ENCODE peak calls at places on chromosome 20, in five cellular contexts. R is H1, Y is HEK293T, X is GM12878, M is HepG2. V is an unnamed sample.

GRCh38 chr20:23227976-23228375 is 122.6 kb upstream of the NXT1 start:
- DNase-seq in R (no peak), Y (no peak), X (no peak), M (peak), V (no peak)

GRCh38 chr20:61959301-61959700 is 106.4 kb downstream of the TAF4 start:
- DNase-seq in R (peak), Y (no peak), X (no peak), M (no peak), V (no peak)

GRCh38 chr20:19433371-19434316 is 221.2 kb downstream of the SLC24A3 start:
- DNase-seq in R (no peak), Y (no peak), X (no peak), M (no peak), V (no peak)

GRCh38 chr20:63518351-63518861 is 2.2 kb upstream of the PPDPF start:
- DNase-seq in R (peak), Y (no peak), X (no peak), M (no peak), V (no peak)

GRCh38 chr20:18404172-18404571 is 62.7 kb downstream of the DZANK1 start:
- DNase-seq in R (no peak), Y (no peak), X (no peak), M (no peak), V (no peak)

GRCh38 chr20:25984933-25985332 is 288.3 kb upstream of the ZNF337 start:
- DNase-seq in R (no peak), Y (no peak), X (no peak), M (no peak), V (no peak)

GRCh38 chr20:46031701-46032254 is 2.8 kb downstream of the SLC12A5 start:
- DNase-seq in R (peak), Y (peak), X (no peak), M (no peak), V (no peak)

GRCh38 chr20:33897313-33897912 is 86.3 kb downstream of the CHMP4B start:
- DNase-seq in R (no peak), Y (no peak), X (no peak), M (no peak), V (no peak)

GRCh38 chr20:46584508-46584907 is 34.1 kb upstream of the OCSTAMP start:
- DNase-seq in R (no peak), Y (no peak), X (no peak), M (peak), V (no peak)

GRCh38 chr20:9551808-9552550 is 37.6 kb downstream of the LAMP5 start:
- DNase-seq in R (no peak), Y (no peak), X (no peak), M (no peak), V (no peak)

GRCh38 chr20:44271915-44272663 is 25.0 kb downstream of the GDAP1L1 start:
- DNase-seq in R (peak), Y (peak), X (no peak), M (no peak), V (peak)

GRCh38 chr20:37407117-37407566 is 61.2 kb downstream of the SRC start:
- DNase-seq in R (no peak), Y (no peak), X (no peak), M (no peak), V (no peak)

GRCh38 chr20:25486377-25486776 is 78.9 kb downstream of the GINS1 start:
- DNase-seq in R (no peak), Y (no peak), X (no peak), M (no peak), V (no peak)

GRCh38 chr20:38827770-38828281 is 22.3 kb downstream of the PPP1R16B start:
- DNase-seq in R (no peak), Y (no peak), X (no peak), M (no peak), V (no peak)

GRCh38 chr20:23358923-23359572 is 2.9 kb upstream of the GZF1 start:
- DNase-seq in R (no peak), Y (no peak), X (no peak), M (peak), V (no peak)

GRCh38 chr20:36121981-36122930 is 32.3 kb upstream of the EPB41L1 start:
- DNase-seq in R (no peak), Y (no peak), X (no peak), M (no peak), V (no peak)

GRCh38 chr20:35870541-35871307 is 83.6 kb downstream of the SCAND1 start:
- DNase-seq in R (no peak), Y (no peak), X (no peak), M (no peak), V (no peak)

GRCh38 chr20:8678098-8678776 is 390.6 kb upstream of the PLCB4 start:
- DNase-seq in R (no peak), Y (no peak), X (no peak), M (no peak), V (no peak)

GRCh38 chr20:34062651-34063482 is 49.2 kb downstream of the EIF2S2 start:
- DNase-seq in R (no peak), Y (no peak), X (no peak), M (no peak), V (no peak)

GRCh38 chr20:49811825-49812462 is 684 bp upstream of the SLC9A8 start:
- DNase-seq in R (peak), Y (no peak), X (no peak), M (no peak), V (no peak)

GRCh38 chr20:34980543-34981213 is 25.0 kb downstream of the MYH7B start:
- DNase-seq in R (peak), Y (no peak), X (no peak), M (no peak), V (no peak)

GRCh38 chr20:63457737-63458136 is 14.7 kb downstream of the KCNQ2 start:
- DNase-seq in R (no peak), Y (no peak), X (no peak), M (no peak), V (no peak)

GRCh38 chr20:51093240-51093763 is 70.4 kb upstream of the KCNG1 start:
- DNase-seq in R (no peak), Y (no peak), X (no peak), M (no peak), V (no peak)

GRCh38 chr20:11891081-11891826 is 26.4 kb upstream of the BTBD3 start:
- DNase-seq in R (peak), Y (no peak), X (no peak), M (peak), V (no peak)

GRCh38 chr20:7806831-7807230 is 133.4 kb downstream of the HAO1 start:
- DNase-seq in R (no peak), Y (no peak), X (no peak), M (no peak), V (peak)

GRCh38 chr20:23691675-23692074 is 2.8 kb upstream of the CST4 start:
- DNase-seq in R (no peak), Y (no peak), X (no peak), M (no peak), V (no peak)

GRCh38 chr20:64244870-64245603 is 10.5 kb upstream of the PCMTD2 start:
- DNase-seq in R (no peak), Y (no peak), X (no peak), M (no peak), V (no peak)

GRCh38 chr20:12265662-12266061 is 348.0 kb downstream of the BTBD3 start:
- DNase-seq in R (no peak), Y (no peak), X (no peak), M (no peak), V (no peak)

GRCh38 chr20:11229772-11230171 is 556.0 kb upstream of the JAG1 start:
- DNase-seq in R (no peak), Y (no peak), X (no peak), M (no peak), V (no peak)

GRCh38 chr20:18527836-18528235 is 20.1 kb downstream of the SEC23B start:
- DNase-seq in R (no peak), Y (no peak), X (no peak), M (no peak), V (no peak)

DNA sequence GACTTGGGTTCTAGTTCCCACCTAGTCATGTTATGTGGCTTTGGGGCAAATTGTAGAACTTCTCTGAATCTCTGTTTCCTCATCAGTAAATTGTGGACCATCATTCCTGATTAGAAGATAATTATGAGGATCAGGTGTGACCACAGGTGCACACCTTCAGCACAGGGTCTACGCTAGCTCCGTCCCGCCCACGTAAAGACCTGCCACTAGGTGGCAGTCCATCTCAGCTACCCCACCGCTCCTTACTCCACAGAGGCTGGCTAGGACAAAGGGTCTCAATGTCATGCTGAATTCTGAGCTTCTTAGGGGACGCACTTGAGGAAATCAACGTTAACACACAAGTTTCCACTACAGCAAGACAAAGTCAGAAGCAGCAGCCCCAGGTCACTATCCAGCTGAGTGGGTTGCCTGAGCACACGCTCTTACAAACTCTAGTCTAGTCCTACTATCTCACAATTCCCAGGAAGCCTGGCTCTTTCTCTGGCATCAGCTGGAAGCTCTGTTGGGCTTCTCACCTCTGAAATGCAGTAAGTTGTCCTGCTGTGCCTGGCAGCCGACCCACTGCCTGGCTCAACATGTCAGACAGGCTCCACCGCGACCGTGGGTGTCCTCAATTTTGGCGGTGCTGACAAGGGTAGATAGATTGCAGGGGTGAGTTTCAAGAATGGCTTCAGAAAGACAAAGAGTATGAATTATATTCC is 2.0 kb upstream of the PLCG1 start:
- DNase-seq in R (peak), Y (peak), X (no peak), M (peak), V (peak)
- TF ChIP-seq SUZ12 in R (no peak), Y (no peak), X (no peak), M (no peak), V (no peak)

GRCh38 chr20:4161447-4162251 is 146.3 kb upstream of the RNF24 start:
- DNase-seq in R (no peak), Y (no peak), X (peak), M (peak), V (no peak)

GRCh38 chr20:4158466-4159050 is 143.2 kb upstream of the RNF24 start:
- DNase-seq in R (no peak), Y (no peak), X (no peak), M (no peak), V (no peak)

GRCh38 chr20:4162766-4163165 is 147.4 kb upstream of the RNF24 start:
- DNase-seq in R (peak), Y (no peak), X (no peak), M (no peak), V (no peak)

GRCh38 chr20:4159765-4160490 is 144.6 kb upstream of the RNF24 start:
- DNase-seq in R (peak), Y (no peak), X (no peak), M (no peak), V (no peak)

DNA sequence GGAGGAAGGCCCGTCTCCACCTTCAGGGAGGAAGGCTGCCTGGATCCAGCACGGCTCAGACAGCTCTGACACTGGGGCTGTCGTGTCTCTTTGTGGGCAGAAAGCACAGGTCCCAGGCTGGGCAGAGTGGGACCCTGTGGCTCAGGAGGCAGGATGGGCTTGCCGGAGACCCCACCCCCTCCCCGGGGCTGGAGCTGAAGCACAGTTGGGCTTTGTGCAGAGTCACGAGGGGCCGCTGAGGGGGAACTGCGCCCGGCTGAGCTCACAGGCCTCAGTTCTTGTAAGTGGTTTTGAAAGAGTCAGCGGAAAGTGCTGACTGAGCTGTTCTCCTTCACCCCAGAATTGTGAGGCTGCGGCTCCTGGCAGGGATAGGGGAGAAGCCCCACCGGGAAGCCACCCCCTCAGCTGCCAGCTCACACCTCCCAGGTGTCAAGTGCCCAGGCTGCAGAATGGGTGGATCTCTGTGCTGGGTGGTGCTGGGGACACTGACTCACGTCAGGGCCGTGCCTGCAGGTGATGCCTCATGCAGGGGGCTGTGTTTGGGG is 145.5 kb upstream of the RNF24 start:
- DNase-seq in R (peak), Y (no peak), X (no peak), M (peak), V (no peak)
- TF ChIP-seq SUZ12 in R (no peak), Y (no peak), X (no peak), M (no peak), V (no peak)

GRCh38 chr20:59143326-59143725 is 20.3 kb upstream of the ZNF831 start:
- DNase-seq in R (no peak), Y (no peak), X (no peak), M (no peak), V (no peak)
- TF ChIP-seq SUZ12 in R (no peak), Y (no peak), X (no peak), M (no peak), V (no peak)

DNA sequence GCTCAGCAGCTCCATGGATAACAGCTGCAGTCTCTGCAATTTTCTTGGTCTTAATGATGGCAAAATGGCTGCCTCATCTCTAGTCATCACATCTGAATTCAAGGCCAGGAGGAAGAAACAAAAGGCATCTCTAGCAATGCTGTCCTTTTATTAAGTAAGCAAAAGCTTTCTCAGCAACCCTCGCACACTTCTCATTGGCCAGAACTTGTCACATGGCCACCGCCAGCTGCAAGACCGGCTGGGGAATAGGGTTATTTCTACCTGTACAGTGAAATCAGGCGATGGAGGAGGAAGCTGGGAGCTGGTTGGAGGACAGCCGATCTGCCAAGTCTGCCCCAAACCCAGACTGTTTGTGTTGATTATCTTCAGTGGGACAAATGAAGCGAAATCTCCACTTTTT is 33.4 kb downstream of the ANKRD60 start:
- DNase-seq in R (no peak), Y (no peak), X (no peak), M (no peak), V (no peak)
- TF ChIP-seq SUZ12 in R (no peak), Y (no peak), X (no peak), M (no peak), V (no peak)

DNA sequence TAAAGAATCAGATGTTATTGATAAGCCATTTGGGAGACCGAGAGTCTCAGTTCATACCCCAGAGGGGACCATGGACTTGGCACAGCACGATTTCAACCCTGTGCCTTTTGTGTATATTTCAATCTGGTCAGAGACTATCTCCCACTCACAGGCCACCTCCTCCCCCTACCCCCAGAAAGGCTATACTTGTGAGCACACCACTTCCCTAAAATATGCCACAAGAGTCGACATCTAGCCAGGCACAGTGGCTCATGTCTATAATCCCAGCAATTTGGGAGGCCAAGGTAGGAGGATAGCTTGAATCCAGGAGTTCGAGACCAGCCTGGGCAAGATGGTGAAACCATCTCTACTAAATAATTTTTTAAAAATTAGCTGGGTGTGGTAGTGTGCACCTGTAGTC is 13.6 kb upstream of the TCF15 start:
- DNase-seq in R (no peak), Y (no peak), X (no peak), M (no peak), V (no peak)
- TF ChIP-seq SUZ12 in R (no peak), Y (no peak), X (no peak), M (no peak), V (no peak)

GRCh38 chr20:52193133-52193532 is 1.6 kb upstream of the ZFP64 start:
- DNase-seq in R (no peak), Y (no peak), X (no peak), M (no peak), V (no peak)
- TF ChIP-seq SUZ12 in R (no peak), Y (no peak), X (no peak), M (no peak), V (no peak)

DNA sequence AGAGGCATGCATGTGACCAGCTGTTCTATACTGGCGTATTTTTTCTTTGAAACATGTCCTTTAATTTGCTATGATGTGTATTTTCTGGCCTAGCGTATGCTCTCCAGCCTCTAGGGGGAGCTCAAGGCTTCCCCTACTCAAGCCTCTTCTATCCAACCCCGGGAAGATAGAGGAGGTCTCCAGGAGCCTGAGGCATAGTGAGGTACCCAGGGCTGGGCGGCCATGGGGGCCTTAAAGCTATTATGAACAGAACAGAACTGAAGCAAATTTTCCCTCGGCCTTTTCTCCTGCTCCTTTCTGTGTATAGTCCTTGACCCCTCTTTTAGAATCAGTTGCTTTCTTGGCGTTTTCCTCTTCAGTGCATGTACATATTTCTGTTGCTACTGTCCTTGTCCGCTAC is 528.9 kb downstream of the MAFB start:
- DNase-seq in R (peak), Y (peak), X (peak), M (peak), V (peak)
- TF ChIP-seq SUZ12 in R (no peak), Y (no peak), X (no peak), M (no peak), V (no peak)

GRCh38 chr20:2281563-2281962 is 14.2 kb upstream of the TGM3 start:
- DNase-seq in R (no peak), Y (no peak), X (no peak), M (no peak), V (no peak)
- TF ChIP-seq SUZ12 in R (no peak), Y (no peak), X (no peak), M (no peak), V (no peak)

V was measured in NT2/D1.